ENCODE peak calls at places on chromosomes 7 and 10, in ten cellular contexts. T, R, W, V, K, D, F, I, E and J are unnamed samples.
A peak's percentile ranks its signal among the peaks of the same experiment; 100 is the strongest.

GRCh38 chr7:72272479-72272878 is 139.7 kb downstream of the CALN1 start:
- DNase-seq in T (no peak), R (no peak), W (no peak), V (no peak), K (no peak), D (no peak), F (no peak), I (no peak), E (no peak), J (no peak)

GRCh38 chr7:45033261-45033930 is 33.4 kb downstream of the CCM2 start:
- DNase-seq in T (no peak), R (no peak), W (no peak), V (no peak), K (no peak), D (no peak), F (no peak), I (no peak), E (no peak), J (no peak)

GRCh38 chr7:121398246-121398645 is 2.1 kb upstream of the FAM3C start:
- DNase-seq in T (no peak), R (no peak), W (no peak), V (no peak), K (peak; percentile 59), D (no peak), F (no peak), I (peak; percentile 39), E (no peak), J (no peak)

GRCh38 chr10:69415049-69415448 is 1.7 kb downstream of the TACR2 start:
- DNase-seq in T (peak; percentile 68), R (no peak), W (no peak), V (no peak), K (no peak), D (no peak), F (no peak), I (no peak), E (no peak), J (no peak)

GRCh38 chr7:66013938-66014337 is 31.9 kb upstream of the GUSB start:
- DNase-seq in T (no peak), R (no peak), W (peak; percentile 59), V (peak; percentile 35), K (peak; percentile 67), D (no peak), F (peak; percentile 50), I (peak; percentile 62), E (peak; percentile 32), J (no peak)

GRCh38 chr10:104069610-104070009 is 16.1 kb downstream of the COL17A1 start:
- DNase-seq in T (no peak), R (no peak), W (no peak), V (no peak), K (no peak), D (no peak), F (no peak), I (no peak), E (peak; percentile 31), J (no peak)

GRCh38 chr10:86613905-86614304 is 40.4 kb upstream of the OPN4 start:
- DNase-seq in T (no peak), R (no peak), W (no peak), V (no peak), K (no peak), D (no peak), F (no peak), I (no peak), E (no peak), J (no peak)

GRCh38 chr7:34900891-34901493 is 136.3 kb downstream of the DPY19L1 start:
- DNase-seq in T (no peak), R (no peak), W (peak; percentile 5), V (peak; percentile 44), K (peak; percentile 23), D (peak; percentile 14), F (no peak), I (no peak), E (no peak), J (no peak)

GRCh38 chr10:79243211-79244067 is 103.8 kb upstream of the PPIF start:
- DNase-seq in T (peak; percentile 93), R (peak; percentile 82), W (peak; percentile 44), V (no peak), K (no peak), D (peak; percentile 79), F (no peak), I (peak; percentile 46), E (peak; percentile 63), J (peak; percentile 79)
- TF ChIP-seq POLR2A in T (no peak), R (peak; percentile 20), W (peak; percentile 52), V (no peak), K (no peak), D (peak; percentile 58), F (no peak), I (no peak), E (peak; percentile 25), J (peak; percentile 81)

DNA sequence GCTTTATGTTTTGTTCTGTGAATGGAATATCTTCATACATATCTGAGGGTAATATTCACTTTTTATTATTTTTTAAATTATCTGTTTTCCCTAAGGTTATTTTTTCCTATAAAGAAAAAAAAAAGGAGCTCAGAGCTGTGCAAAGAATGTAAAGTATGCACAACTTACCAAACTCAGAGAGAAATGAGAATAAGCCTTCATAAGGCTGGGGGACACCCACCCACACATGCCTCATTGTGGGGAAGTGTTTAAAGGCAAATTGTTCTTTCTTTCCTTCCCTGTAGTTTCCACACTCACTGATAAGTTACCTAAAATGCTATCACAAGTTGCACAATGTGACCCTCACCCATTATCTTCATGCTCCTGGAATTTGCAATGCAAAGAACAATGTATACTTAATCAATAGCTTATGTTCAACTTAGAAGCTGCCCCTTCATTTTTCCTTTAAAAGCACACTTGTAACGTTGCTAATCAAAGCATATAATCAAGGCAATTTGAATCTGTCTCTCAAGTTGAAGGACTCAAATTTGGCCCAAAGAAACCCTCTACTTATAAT is 108.1 kb downstream of the GNAT3 start:
- DNase-seq in T (no peak), R (no peak), W (no peak), V (no peak), K (no peak), D (no peak), F (no peak), I (no peak), E (no peak), J (no peak)
- TF ChIP-seq POLR2A in T (no peak), R (no peak), W (no peak), V (no peak), K (no peak), D (no peak), F (no peak), I (no peak), E (no peak), J (no peak)

GRCh38 chr7:151088856-151089699 is 2.8 kb downstream of the AGAP3 start:
- DNase-seq in T (peak; percentile 89), R (peak; percentile 83), W (peak; percentile 95), V (peak; percentile 64), K (no peak), D (no peak), F (peak; percentile 78), I (peak; percentile 62), E (peak; percentile 62), J (no peak)
- TF ChIP-seq POLR2A in T (no peak), R (peak; percentile 27), W (no peak), V (peak; percentile 30), K (no peak), D (no peak), F (no peak), I (no peak), E (peak; percentile 35), J (no peak)

GRCh38 chr10:13956826-13957225 is 370.1 kb downstream of the PRPF18 start:
- DNase-seq in T (no peak), R (peak; percentile 61), W (no peak), V (no peak), K (no peak), D (no peak), F (peak; percentile 85), I (peak; percentile 31), E (peak; percentile 29), J (no peak)

GRCh38 chr10:13959443-13960359 is 371.0 kb downstream of the FRMD4A start:
- DNase-seq in T (no peak), R (no peak), W (peak; percentile 81), V (no peak), K (no peak), D (no peak), F (peak; percentile 41), I (no peak), E (no peak), J (no peak)

GRCh38 chr10:13953371-13953770 is 366.6 kb downstream of the PRPF18 start:
- DNase-seq in T (no peak), R (no peak), W (no peak), V (no peak), K (no peak), D (no peak), F (no peak), I (no peak), E (no peak), J (no peak)

GRCh38 chr10:13957856-13958255 is 371.1 kb downstream of the PRPF18 start:
- DNase-seq in T (no peak), R (no peak), W (no peak), V (no peak), K (no peak), D (no peak), F (no peak), I (no peak), E (no peak), J (no peak)

DNA sequence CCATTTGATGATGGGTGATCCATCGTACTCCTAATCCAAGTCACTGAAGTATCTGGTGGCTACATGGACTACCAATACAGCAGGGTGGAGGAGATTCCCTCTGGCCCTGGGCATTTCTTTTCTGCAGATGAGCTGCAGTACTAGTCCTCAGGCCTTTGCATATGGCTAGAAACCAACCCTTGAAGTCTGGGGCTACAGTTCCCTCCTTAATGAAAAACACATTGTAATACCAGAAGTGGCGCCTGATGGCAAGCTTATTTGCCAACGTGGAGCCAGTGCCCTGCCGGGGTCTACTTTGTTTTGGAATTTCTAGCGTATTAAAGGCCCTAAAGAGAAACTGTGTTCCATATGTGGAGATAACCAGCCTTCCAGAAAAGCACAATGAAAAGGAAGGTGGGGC is 368.7 kb downstream of the PRPF18 start:
- DNase-seq in T (no peak), R (no peak), W (no peak), V (no peak), K (no peak), D (no peak), F (no peak), I (no peak), E (no peak), J (no peak)
- TF ChIP-seq POLR2A in T (no peak), R (no peak), W (no peak), V (no peak), K (no peak), D (no peak), F (no peak), I (no peak), E (no peak), J (no peak)

DNA sequence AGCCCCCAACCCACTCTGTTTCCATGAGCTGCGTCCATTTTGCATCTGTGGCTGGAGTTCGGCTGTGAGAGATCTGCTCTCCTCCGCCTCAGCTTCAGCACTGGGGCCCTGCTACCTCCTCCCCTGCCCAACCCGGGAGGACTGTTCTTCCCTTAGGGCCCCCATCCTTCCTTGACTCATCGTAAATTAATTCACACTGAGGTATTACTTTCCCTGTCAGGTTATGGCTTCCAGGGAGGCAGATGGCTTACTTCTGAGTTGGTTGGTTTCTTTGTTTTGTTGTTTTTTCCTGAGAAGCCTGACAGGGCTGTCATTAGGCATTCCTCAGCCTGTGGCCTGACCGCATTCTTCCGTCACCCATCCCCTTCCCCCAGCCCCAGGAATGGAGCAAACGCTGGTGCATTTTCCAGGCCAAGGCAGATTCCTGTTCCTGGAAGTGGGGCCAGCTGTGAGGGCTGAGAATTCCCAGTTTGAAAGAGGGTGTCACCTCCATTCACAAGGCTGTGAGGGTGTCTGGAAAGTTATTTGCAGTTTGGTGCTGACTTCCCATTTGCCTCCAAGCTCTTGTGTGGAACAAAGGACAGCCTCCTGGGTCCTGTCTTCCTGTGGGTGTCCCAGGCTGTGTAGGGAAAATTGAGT is 11.6 kb downstream of the CPA5 start:
- DNase-seq in T (no peak), R (no peak), W (no peak), V (no peak), K (peak; percentile 24), D (no peak), F (peak; percentile 64), I (no peak), E (peak; percentile 50), J (no peak)
- TF ChIP-seq POLR2A in T (no peak), R (no peak), W (no peak), V (no peak), K (no peak), D (no peak), F (no peak), I (no peak), E (no peak), J (no peak)